ENCODE peak calls at places on chromosomes 11 and 22, in four cellular contexts. A, W, Z and K are unnamed samples.

GRCh38 chr22:45098056-45098455 is 65.7 kb upstream of the NUP50 start:
- DNase-seq in A (no peak), W (no peak), Z (no peak), K (no peak)

GRCh38 chr11:94151903-94152677 is 23.4 kb downstream of the PANX1 start:
- DNase-seq in A (no peak), W (no peak), Z (peak), K (no peak)

GRCh38 chr11:68855205-68855978 is 13.7 kb upstream of the CPT1A start:
- DNase-seq in A (no peak), W (peak), Z (no peak), K (no peak)

GRCh38 chr11:46327829-46328228 is 19.4 kb upstream of the DGKZ start:
- DNase-seq in A (no peak), W (no peak), Z (no peak), K (no peak)

GRCh38 chr11:72743321-72744221 is 8.6 kb downstream of the ARAP1 start:
- DNase-seq in A (no peak), W (no peak), Z (no peak), K (no peak)

GRCh38 chr11:18699848-18700261 is 1.3 kb downstream of the TMEM86A start:
- DNase-seq in A (no peak), W (peak), Z (no peak), K (no peak)

GRCh38 chr11:134140961-134141490 is 72.2 kb downstream of the JAM3 start:
- DNase-seq in A (no peak), W (no peak), Z (no peak), K (no peak)

GRCh38 chr11:47724041-47724729 is 9.0 kb upstream of the AGBL2 start:
- DNase-seq in A (no peak), W (no peak), Z (peak), K (no peak)

GRCh38 chr11:117387992-117388765 is 60.5 kb downstream of the CEP164 start:
- DNase-seq in A (no peak), W (no peak), Z (peak), K (no peak)

GRCh38 chr22:27919943-27920755 is 1.1 kb upstream of the PITPNB start:
- DNase-seq in A (no peak), W (no peak), Z (peak), K (no peak)

GRCh38 chr22:28329582-28330073 is 350.0 kb downstream of the TTC28 start:
- DNase-seq in A (no peak), W (no peak), Z (peak), K (no peak)

GRCh38 chr11:66459138-66459778 is 7.4 kb upstream of the PELI3 start:
- DNase-seq in A (no peak), W (no peak), Z (peak), K (no peak)